ENCODE peak calls at places on chromosome 6, in five cellular contexts. H is neuronal stem cell, K is aorta, W is stomach, Z is left ventricle myocardium inferior. C is an unnamed sample. For H3K4me1, the result is how much of the 10 kb centered on the place peaks cover.

GRCh38 chr6:105882071-105882803 is 203.9 kb upstream of the PRDM1 start:
- DNase-seq in H (no peak), K (no peak), W (no peak), Z (no peak), C (no peak)

GRCh38 chr6:41182069-41183034 is 18.6 kb downstream of the TREML2 start:
- DNase-seq in H (peak), K (peak), W (peak), Z (no peak), C (peak)

GRCh38 chr6:20202070-20202658 is 10.1 kb downstream of the MBOAT1 start:
- DNase-seq in H (no peak), K (no peak), W (no peak), Z (no peak), C (no peak)

GRCh38 chr6:9131616-9132015 is 696.3 kb upstream of the SLC35B3 start:
- DNase-seq in H (no peak), K (no peak), W (peak), Z (no peak), C (peak)

GRCh38 chr6:128964233-128964755 is 81.4 kb downstream of the LAMA2 start:
- DNase-seq in H (no peak), K (no peak), W (no peak), Z (no peak), C (no peak)

GRCh38 chr6:87756858-87757257 is 54.8 kb upstream of the AKIRIN2 start:
- DNase-seq in H (no peak), K (no peak), W (no peak), Z (no peak), C (no peak)

GRCh38 chr6:135449246-135449645 is 48.3 kb downstream of the AHI1 start:
- DNase-seq in H (no peak), K (no peak), W (no peak), Z (no peak), C (no peak)

GRCh38 chr6:26022166-26022510 is 59.5 kb downstream of the TRIM38 start:
- DNase-seq in H (no peak), K (peak), W (peak), Z (no peak), C (peak)

GRCh38 chr6:30260036-30260504 is 46.9 kb upstream of the TRIM26 start:
- DNase-seq in H (peak), K (no peak), W (no peak), Z (no peak), C (no peak)

GRCh38 chr6:143555582-143555981 is 44.1 kb upstream of the FUCA2 start:
- DNase-seq in H (no peak), K (no peak), W (no peak), Z (no peak), C (no peak)

GRCh38 chr6:3844097-3844463 is 5.1 kb upstream of the FAM50B start:
- DNase-seq in H (no peak), K (no peak), W (no peak), Z (no peak), C (no peak)

GRCh38 chr6:28349344-28349891 is 329 bp upstream of the ZKSCAN3 start:
- DNase-seq in H (no peak), K (no peak), W (no peak), Z (no peak), C (no peak)

GRCh38 chr6:165745492-165745891 is 82.5 kb upstream of the PDE10A start:
- DNase-seq in H (no peak), K (no peak), W (no peak), Z (no peak), C (no peak)

GRCh38 chr6:24357336-24358218 is at the start of gene DCDC2:
- DNase-seq in H (no peak), K (peak), W (peak), Z (no peak), C (peak)

GRCh38 chr6:26743157-26743821 is 83.7 kb upstream of the ZNF322 start:
- DNase-seq in H (peak), K (no peak), W (no peak), Z (no peak), C (no peak)

GRCh38 chr6:56450882-56451739 is 191.6 kb downstream of the DST start:
- DNase-seq in H (no peak), K (peak), W (peak), Z (peak), C (peak)

GRCh38 chr6:125191916-125192609 is 38.5 kb downstream of the TPD52L1 start:
- DNase-seq in H (peak), K (peak), W (peak), Z (peak), C (peak)

GRCh38 chr6:16669227-16669626 is 92.0 kb downstream of the ATXN1 start:
- DNase-seq in H (no peak), K (no peak), W (peak), Z (no peak), C (no peak)

GRCh38 chr6:128179890-128180440 is 279.1 kb upstream of the THEMIS start:
- DNase-seq in H (no peak), K (no peak), W (no peak), Z (no peak), C (no peak)

GRCh38 chr6:38207371-38207770 is 387.8 kb downstream of the ZFAND3 start:
- DNase-seq in H (no peak), K (no peak), W (no peak), Z (no peak), C (no peak)

GRCh38 chr6:152952866-152953509 is 29.9 kb downstream of the FBXO5 start:
- DNase-seq in H (no peak), K (no peak), W (no peak), Z (no peak), C (no peak)

GRCh38 chr6:41177287-41177686 is 14.4 kb upstream of the TREM2 start:
- DNase-seq in H (no peak), K (no peak), W (no peak), Z (no peak), C (no peak)

GRCh38 chr6:165439928-165440554 is 130.6 kb upstream of the C6orf118 start:
- DNase-seq in H (peak), K (no peak), W (no peak), Z (no peak), C (no peak)

GRCh38 chr6:148648754-148649453 is 97.9 kb upstream of the UST start:
- DNase-seq in H (no peak), K (no peak), W (no peak), Z (no peak), C (no peak)

GRCh38 chr6:36595168-36595818 is 1.1 kb downstream of the SRSF3 start:
- DNase-seq in H (no peak), K (no peak), W (no peak), Z (no peak), C (peak)

GRCh38 chr6:39100358-39100757 is 14.6 kb downstream of the SAYSD1 start:
- DNase-seq in H (no peak), K (no peak), W (no peak), Z (no peak), C (no peak)

GRCh38 chr6:5747379-5747778 is 259.3 kb downstream of the NRN1 start:
- DNase-seq in H (no peak), K (no peak), W (no peak), Z (no peak), C (no peak)

GRCh38 chr6:71855406-71855805 is 30.9 kb upstream of the RIMS1 start:
- DNase-seq in H (no peak), K (no peak), W (no peak), Z (no peak), C (no peak)

GRCh38 chr6:114084327-114084890 is 113.5 kb upstream of the HDAC2 start:
- DNase-seq in H (no peak), K (no peak), W (no peak), Z (no peak), C (no peak)

GRCh38 chr6:23218751-23219150 is 649.4 kb downstream of the HDGFL1 start:
- DNase-seq in H (peak), K (no peak), W (no peak), Z (no peak), C (no peak)

GRCh38 chr6:15305909-15306308 is 60.0 kb downstream of the JARID2 start:
- DNase-seq in H (no peak), K (no peak), W (no peak), Z (no peak), C (no peak)

GRCh38 chr6:144013486-144013909 is 5.4 kb upstream of the PLAGL1 start:
- DNase-seq in H (peak), K (peak), W (peak), Z (peak), C (peak)

GRCh38 chr6:118319890-118320289 is 228.2 kb upstream of the PLN start:
- DNase-seq in H (no peak), K (no peak), W (no peak), Z (no peak), C (no peak)

GRCh38 chr6:70289299-70289698 is 13.6 kb downstream of the COL9A1 start:
- DNase-seq in H (no peak), K (no peak), W (no peak), Z (no peak), C (no peak)

GRCh38 chr6:142943746-142944125 is 1.2 kb downstream of the HIVEP2 start:
- DNase-seq in H (peak), K (peak), W (no peak), Z (no peak), C (peak)

GRCh38 chr6:1854296-1854695 is 244.6 kb downstream of the FOXC1 start:
- DNase-seq in H (no peak), K (no peak), W (no peak), Z (no peak), C (no peak)

GRCh38 chr6:41964201-41964887 is 22.7 kb upstream of the CCND3 start:
- DNase-seq in H (no peak), K (no peak), W (peak), Z (no peak), C (no peak)

GRCh38 chr6:25107218-25107617 is 171.5 kb upstream of the RIPOR2 start:
- DNase-seq in H (no peak), K (no peak), W (no peak), Z (no peak), C (no peak)

GRCh38 chr6:33733294-33734007 is 13.3 kb downstream of the IP6K3 start:
- DNase-seq in H (no peak), K (peak), W (no peak), Z (no peak), C (no peak)
- H3K27ac ChIP-seq in H (no peak), K (no peak), W (no peak), Z (peak), C (no peak)

GRCh38 chr6:680666-681374 is 12.1 kb downstream of the EXOC2 start:
- DNase-seq in H (no peak), K (no peak), W (no peak), Z (no peak), C (no peak)
- H3K4me1 ChIP-seq in H (under half), K (under half), W (under half), Z (under half), C (under half)

GRCh38 chr6:159043236-159043635 is 1.6 kb downstream of the TAGAP start:
- DNase-seq in H (no peak), K (no peak), W (no peak), Z (no peak), C (no peak)

GRCh38 chr6:159042824-159043181 is 2.0 kb downstream of the TAGAP start:
- DNase-seq in H (no peak), K (no peak), W (no peak), Z (no peak), C (no peak)

GRCh38 chr6:159042003-159042823 is 2.6 kb downstream of the TAGAP start:
- DNase-seq in H (peak), K (no peak), W (peak), Z (no peak), C (peak)

GRCh38 chr6:159044899-159045727 is at the start of gene TAGAP:
- DNase-seq in H (no peak), K (peak), W (peak), Z (peak), C (peak)

GRCh38 chr6:159043986-159044385 is 805 bp downstream of the TAGAP start:
- DNase-seq in H (no peak), K (no peak), W (no peak), Z (no peak), C (no peak)
- H3K27ac ChIP-seq in H (no peak), K (no peak), W (no peak), Z (no peak), C (no peak)

GRCh38 chr6:137545073-137545472 is 50.9 kb upstream of the OLIG3 start:
- DNase-seq in H (no peak), K (no peak), W (no peak), Z (no peak), C (no peak)

GRCh38 chr6:137547186-137547585 is 53.0 kb upstream of the OLIG3 start:
- DNase-seq in H (no peak), K (no peak), W (no peak), Z (no peak), C (no peak)

GRCh38 chr6:137541531-137541930 is 47.3 kb upstream of the OLIG3 start:
- DNase-seq in H (no peak), K (no peak), W (no peak), Z (no peak), C (no peak)

GRCh38 chr6:137543114-137543513 is 48.9 kb upstream of the OLIG3 start:
- DNase-seq in H (no peak), K (no peak), W (no peak), Z (no peak), C (no peak)

GRCh38 chr6:137542713-137543112 is 48.5 kb upstream of the OLIG3 start:
- DNase-seq in H (no peak), K (no peak), W (no peak), Z (no peak), C (no peak)
- H3K4me1 ChIP-seq in H (under half), K (under half), W (under half), Z (under half), C (under half)

DNA sequence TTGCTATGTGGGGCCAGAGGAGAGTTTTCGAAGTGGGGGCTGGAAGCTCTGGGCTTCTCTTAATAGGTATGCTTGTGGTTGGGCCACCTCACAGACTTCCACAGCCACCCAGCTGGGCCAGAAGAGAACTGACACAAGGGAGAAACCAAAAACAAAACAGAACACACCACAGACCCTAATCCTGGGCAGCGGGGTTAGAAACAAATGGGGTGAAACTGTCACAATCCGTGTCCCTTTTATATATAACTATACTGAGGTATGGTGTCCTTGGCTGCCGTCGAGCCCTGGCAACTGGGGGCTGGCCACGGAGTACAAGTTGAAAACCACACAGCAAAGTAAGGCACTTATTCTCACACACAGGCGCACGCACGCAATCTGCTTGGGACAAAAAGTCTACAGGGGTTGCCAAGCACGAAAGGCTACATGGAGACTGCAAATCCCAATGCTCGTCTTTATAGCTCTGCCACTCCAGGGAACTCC is 78.3 kb downstream of the TRAM2 start:
- DNase-seq in H (no peak), K (no peak), W (no peak), Z (no peak), C (no peak)
- H3K27ac ChIP-seq in H (peak), K (peak), W (no peak), Z (peak), C (no peak)

DNA sequence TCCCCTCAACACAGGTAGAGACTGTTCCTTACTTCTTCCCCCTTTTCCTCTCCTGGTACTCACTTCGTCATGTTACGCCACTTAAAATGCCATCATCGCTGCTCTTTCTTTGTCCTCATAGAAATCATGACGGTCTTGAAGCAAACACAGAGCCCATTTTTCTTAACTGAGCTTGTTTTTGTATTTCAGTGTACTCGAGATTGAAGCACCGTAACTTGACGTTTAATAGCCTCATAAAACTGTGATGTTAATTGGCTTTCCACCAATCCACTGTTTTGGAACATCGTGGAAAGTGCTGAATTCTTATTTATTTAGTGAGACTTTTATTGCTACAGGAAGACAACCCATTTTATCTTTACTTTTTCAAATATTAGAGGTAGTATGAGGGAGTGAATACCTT is 38.7 kb downstream of the DUSP22 start:
- DNase-seq in H (no peak), K (no peak), W (no peak), Z (no peak), C (no peak)
- H3K4me1 ChIP-seq in H (under half), K (under half), W (under half), Z (under half), C (under half)